ENCODE peak calls at places on chromosomes 16 and 17, in four cellular contexts. I, S, R and J are unnamed samples.

GRCh38 chr16:80931985-80932720 is 74.5 kb downstream of the CMC2 start:
- DNase-seq in I (no peak), R (peak; percentile 71), S (peak; percentile 92), J (peak; percentile 41)

GRCh38 chr16:72198021-72198420 is 26.1 kb upstream of the PMFBP1 start:
- DNase-seq in S (peak; percentile 84), I (no peak), R (no peak), J (no peak)

GRCh38 chr17:27559996-27560481 is 70.9 kb upstream of the LGALS9 start:
- DNase-seq in S (peak; percentile 74), R (peak; percentile 60), I (no peak), J (peak; percentile 39)

GRCh38 chr17:33676444-33676843 is 383.3 kb upstream of the ASIC2 start:
- DNase-seq in I (no peak), S (no peak), R (no peak), J (no peak)

GRCh38 chr16:69501956-69502457 is 63.8 kb upstream of the NFAT5 start:
- DNase-seq in S (no peak), R (no peak), I (no peak), J (no peak)

GRCh38 chr17:9021158-9021984 is at the start of gene NTN1:
- DNase-seq in S (peak; percentile 80), I (peak; percentile 25), R (no peak), J (peak; percentile 30)

GRCh38 chr17:79616801-79617200 is 6.0 kb upstream of the RBFOX3 start:
- DNase-seq in S (peak; percentile 50), R (no peak), I (no peak), J (no peak)

GRCh38 chr16:67542464-67542863 is 13.8 kb downstream of the RIPOR1 start:
- DNase-seq in R (peak; percentile 83), S (peak; percentile 76), I (peak; percentile 90), J (peak; percentile 55)

GRCh38 chr17:43817826-43818225 is 15.1 kb downstream of the MPP3 start:
- DNase-seq in I (no peak), R (no peak), S (peak; percentile 62), J (no peak)

GRCh38 chr16:75750516-75750915 is 24.2 kb upstream of the CPHXL start:
- DNase-seq in S (no peak), R (no peak), I (no peak), J (no peak)

GRCh38 chr16:54090602-54091001 is 196.0 kb downstream of the IRX3 start:
- DNase-seq in R (no peak), I (no peak), S (no peak), J (no peak)

GRCh38 chr16:72474511-72475123 is 302.7 kb upstream of the PMFBP1 start:
- DNase-seq in S (no peak), R (no peak), I (no peak), J (no peak)

GRCh38 chr16:55645986-55646385 is 9.8 kb upstream of the SLC6A2 start:
- DNase-seq in R (no peak), S (no peak), I (no peak), J (no peak)

GRCh38 chr16:55647343-55647742 is 8.4 kb upstream of the SLC6A2 start:
- DNase-seq in I (no peak), S (no peak), R (no peak), J (no peak)

GRCh38 chr16:55643161-55643970 is 12.4 kb upstream of the SLC6A2 start:
- DNase-seq in S (no peak), R (peak; percentile 28), I (no peak), J (peak; percentile 10)

GRCh38 chr16:55651841-55652824 is 3.7 kb upstream of the SLC6A2 start:
- DNase-seq in R (no peak), S (no peak), I (no peak), J (no peak)

GRCh38 chr16:55647798-55648197 is 8.0 kb upstream of the SLC6A2 start:
- DNase-seq in I (no peak), S (no peak), R (no peak), J (no peak)
- TF ChIP-seq CTCF in I (no peak), S (no peak), R (no peak), J (no peak)

DNA sequence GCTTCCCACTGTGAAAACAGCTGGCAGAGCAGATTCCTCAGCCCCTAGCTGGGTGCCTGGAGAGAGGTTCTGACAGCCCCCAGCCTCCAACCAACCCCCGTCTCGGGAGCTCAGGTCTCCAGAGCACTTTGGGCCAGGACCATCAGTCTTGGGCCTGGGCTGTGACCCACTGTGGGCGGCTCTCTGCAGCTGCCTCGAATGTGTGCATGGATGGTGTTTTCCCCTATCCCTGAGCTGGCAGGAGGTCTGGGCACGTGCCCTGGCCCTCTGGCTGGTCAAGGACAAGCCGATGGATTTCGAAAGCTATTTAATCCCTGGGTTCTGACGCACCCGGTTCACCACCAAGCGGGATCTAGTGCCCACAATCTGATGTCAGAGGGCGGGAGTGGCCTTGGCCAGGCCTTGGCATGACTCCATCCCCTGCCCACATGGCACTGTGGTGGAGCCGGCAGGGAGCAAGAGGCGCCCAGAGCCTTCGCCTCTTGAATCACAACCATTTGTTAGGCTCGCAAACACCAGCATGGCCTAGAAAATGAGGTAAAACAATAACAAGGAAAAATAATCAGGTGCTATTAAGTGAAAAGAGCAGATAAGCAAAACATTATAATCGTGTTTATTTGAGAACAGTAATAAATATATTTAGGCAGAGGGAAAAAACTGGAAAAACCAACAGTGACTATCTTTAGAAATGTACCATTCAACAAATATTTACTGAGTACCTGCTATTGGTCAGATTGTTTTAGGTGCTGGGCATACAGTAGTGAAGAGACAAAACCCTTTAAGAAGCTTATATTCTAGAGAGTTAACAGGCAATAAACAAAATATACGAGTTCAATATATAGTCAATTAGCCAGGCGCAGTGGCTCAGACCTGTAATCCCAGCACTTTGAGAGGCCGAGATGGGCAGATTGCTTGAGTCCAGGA is 69.3 kb upstream of the TOB1 start:
- DNase-seq in R (peak; percentile 98), I (no peak), S (peak; percentile 84), J (peak; percentile 59)
- H3K4me3 ChIP-seq in R (no peak overlapping the region), I (no peak overlapping the region), S (no peak overlapping the region), J (no peak overlapping the region)

GRCh38 chr16:62963846-62964245 is 927.6 kb upstream of the CDH8 start:
- DNase-seq in I (no peak), S (no peak), R (no peak), J (no peak)
- TF ChIP-seq EP300 in I (no peak), S (no peak), R (no peak), J (no peak)

DNA sequence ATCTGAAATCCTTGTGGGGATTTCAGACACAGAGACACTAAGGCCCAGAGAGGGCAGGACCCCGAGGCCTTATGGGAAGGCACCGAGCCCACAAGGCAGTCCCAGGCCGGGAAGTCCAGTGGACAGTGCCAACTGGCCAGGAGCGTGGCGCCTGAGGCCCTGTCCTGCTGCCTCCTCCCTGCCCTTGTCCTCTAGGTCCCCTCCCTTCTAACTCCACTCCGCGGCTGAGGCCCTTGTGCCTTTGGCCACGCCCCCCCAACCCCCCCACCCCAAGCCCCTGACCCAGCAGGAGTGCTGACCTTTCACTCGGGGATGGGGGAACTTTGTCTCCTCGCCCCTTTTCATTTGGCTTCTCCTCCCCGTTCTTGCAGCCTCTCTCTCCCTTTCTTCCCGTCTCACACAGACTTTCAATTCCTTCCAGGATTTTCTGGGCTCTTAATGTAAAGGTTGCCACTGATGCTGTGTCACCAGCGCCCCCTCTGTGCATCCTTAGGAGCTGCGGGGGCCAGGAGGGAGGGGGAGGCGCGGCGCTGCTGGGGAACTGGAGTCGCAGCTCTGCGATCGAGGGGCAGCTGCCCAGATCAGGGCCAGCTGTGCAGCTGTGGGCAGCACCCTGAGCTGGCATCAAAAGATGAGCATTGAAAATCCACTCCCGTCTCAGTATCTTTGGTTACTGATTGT is 29.1 kb downstream of the CRHR1 start:
- DNase-seq in R (no peak), I (peak; percentile 65), S (no peak), J (no peak)
- TF ChIP-seq CTCF in R (no peak), I (peak; percentile 59), S (no peak), J (no peak)

GRCh38 chr16:791131-791530 is 2.7 kb downstream of the CHTF18 start:
- DNase-seq in I (no peak), R (no peak), S (no peak), J (no peak)

GRCh38 chr16:788399-789126 is at the start of gene CHTF18:
- DNase-seq in I (peak; percentile 98), S (peak; percentile 94), R (peak; percentile 92), J (peak; percentile 94)

GRCh38 chr16:787978-788398 is at the start of gene RPUSD1:
- DNase-seq in S (no peak), R (no peak), I (no peak), J (no peak)

GRCh38 chr16:789451-789850 is 1.0 kb downstream of the CHTF18 start:
- DNase-seq in S (no peak), I (no peak), R (no peak), J (no peak)

DNA sequence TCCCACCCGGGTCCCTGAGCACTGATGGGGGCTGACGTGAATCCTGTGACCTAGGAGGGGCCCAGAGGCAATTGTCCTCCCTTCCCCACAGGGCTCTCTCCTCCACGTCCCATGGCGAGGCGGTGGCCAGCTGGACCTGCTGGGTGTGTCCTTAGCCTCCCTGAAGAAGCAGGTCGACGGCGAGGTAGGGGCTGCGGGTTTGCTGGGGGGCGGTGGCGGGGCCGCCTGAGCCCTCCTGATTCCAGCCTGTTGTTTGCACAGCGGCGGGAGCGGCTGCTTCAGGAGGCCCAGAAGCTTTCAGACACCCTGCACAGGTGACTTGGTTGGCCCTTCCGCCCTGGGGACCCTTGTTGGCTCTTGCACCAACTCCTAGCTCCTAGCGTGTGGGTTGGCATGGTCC is 1.7 kb downstream of the CHTF18 start:
- DNase-seq in I (no peak), R (no peak), S (no peak), J (no peak)
- H3K4me3 ChIP-seq in I (no peak overlapping the region), R (no peak overlapping the region), S (no peak overlapping the region), J (no peak overlapping the region)

GRCh38 chr17:77407321-77408277 is 266.8 kb downstream of the SEC14L1 start:
- DNase-seq in R (no peak), I (no peak), S (peak; percentile 96), J (peak; percentile 33)

GRCh38 chr17:77403854-77404253 is 263.1 kb downstream of the SEC14L1 start:
- DNase-seq in S (no peak), R (no peak), I (no peak), J (no peak)

GRCh38 chr17:77405867-77406513 is 265.2 kb downstream of the SEC14L1 start:
- DNase-seq in S (no peak), I (no peak), R (no peak), J (no peak)

GRCh38 chr17:77402159-77402731 is 261.5 kb downstream of the SEC14L1 start:
- DNase-seq in R (no peak), I (no peak), S (no peak), J (no peak)

GRCh38 chr17:77404812-77405581 is 264.2 kb downstream of the SEC14L1 start:
- DNase-seq in S (no peak), R (no peak), I (no peak), J (peak; percentile 75)
- TF ChIP-seq EP300 in S (no peak), R (no peak), I (no peak), J (no peak)